ENCODE peak calls at places on chromosomes 4 and X, in six cellular contexts. R is NCI-H774, Q is stromal cell of bone marrow, D is posterior cingulate gyrus, K is D341Med, L is ascending aorta. G is an unnamed sample.

GRCh38 chr4:121428721-121429120 is 47.9 kb upstream of the QRFPR start:
- DNase-seq in R (no peak), D (no peak), K (no peak), Q (peak; percentile 17), L (no peak), G (no peak)

GRCh38 chr4:120554086-120554485 is 368.4 kb downstream of the PRDM5 start:
- DNase-seq in Q (no peak), D (no peak), K (no peak), L (no peak), R (no peak), G (no peak)

GRCh38 chr4:153593166-153593565 is 90.9 kb upstream of the TLR2 start:
- DNase-seq in L (no peak), Q (no peak), D (no peak), K (no peak), R (no peak), G (no peak)

GRCh38 chr4:41095973-41096372 is 118.4 kb downstream of the APBB2 start:
- DNase-seq in Q (no peak), K (no peak), R (no peak), D (no peak), L (no peak), G (no peak)

GRCh38 chrX:40945366-40945713 is 139.9 kb upstream of the USP9X start:
- DNase-seq in D (no peak), Q (peak; percentile 67), K (no peak), R (no peak), L (no peak), G (no peak)

GRCh38 chrX:1529756-1530155 is 7.2 kb downstream of the P2RY8 start:
- DNase-seq in D (no peak), R (no peak), Q (no peak), K (no peak), L (peak; percentile 0), G (no peak)

GRCh38 chrX:68090266-68090665 is 343.0 kb downstream of the OPHN1 start:
- DNase-seq in L (no peak), Q (no peak), K (no peak), D (no peak), R (no peak), G (no peak)

GRCh38 chr4:41269682-41270081 is 13.0 kb downstream of the UCHL1 start:
- DNase-seq in K (no peak), D (no peak), R (no peak), Q (no peak), L (no peak), G (no peak)

G was measured in WERI-Rb-1.